ENCODE peak calls at places on chromosomes 3 and 15, in four cellular contexts. V, U, Q and A are unnamed samples. For H3K9me3 and H3K4me1, the result is how much of the 10 kb centered on the place peaks cover.

GRCh38 chr3:14338898-14339458 is 63.4 kb upstream of the SLC6A6 start:
- DNase-seq in V (no peak), Q (no peak), U (no peak), A (no peak)

GRCh38 chr15:31459011-31459748 is 132.5 kb downstream of the KLF13 start:
- DNase-seq in U (peak), Q (no peak), V (no peak), A (no peak)

GRCh38 chr3:179355996-179356395 is 8.5 kb downstream of the MFN1 start:
- DNase-seq in U (no peak), V (no peak), Q (no peak), A (no peak)

GRCh38 chr3:125213946-125214542 is 1.5 kb upstream of the SLC12A8 start:
- DNase-seq in Q (no peak), V (no peak), U (peak), A (peak)

GRCh38 chr15:90871097-90871715 is 2.8 kb downstream of the FURIN start:
- DNase-seq in U (peak), Q (peak), V (no peak), A (no peak)

GRCh38 chr3:24242012-24242698 is 252.5 kb downstream of the THRB start:
- DNase-seq in Q (no peak), U (peak), V (peak), A (peak)

GRCh38 chr3:186464424-186465093 is 79.6 kb downstream of the CRYGS start:
- DNase-seq in V (no peak), U (no peak), Q (no peak), A (no peak)

GRCh38 chr3:22372292-22372949 is 621.4 kb upstream of the ZNF385D start:
- DNase-seq in U (peak), Q (no peak), V (no peak), A (no peak)

GRCh38 chr3:63972196-63972595 is 51.1 kb downstream of the PSMD6 start:
- DNase-seq in Q (no peak), U (peak), V (no peak), A (peak)

GRCh38 chr3:72338082-72338941 is 509.9 kb downstream of the SHQ1 start:
- DNase-seq in U (peak), V (peak), Q (no peak), A (peak)

GRCh38 chr15:87564666-87565065 is 691.9 kb downstream of the NTRK3 start:
- DNase-seq in Q (no peak), V (no peak), U (no peak), A (no peak)

GRCh38 chr15:30062881-30063280 is 19.9 kb upstream of the GOLGA8J start:
- DNase-seq in U (peak), V (no peak), Q (no peak), A (peak)

GRCh38 chr3:107620534-107620933 is 97.8 kb downstream of the BBX start:
- DNase-seq in V (no peak), U (no peak), Q (no peak), A (no peak)

DNA sequence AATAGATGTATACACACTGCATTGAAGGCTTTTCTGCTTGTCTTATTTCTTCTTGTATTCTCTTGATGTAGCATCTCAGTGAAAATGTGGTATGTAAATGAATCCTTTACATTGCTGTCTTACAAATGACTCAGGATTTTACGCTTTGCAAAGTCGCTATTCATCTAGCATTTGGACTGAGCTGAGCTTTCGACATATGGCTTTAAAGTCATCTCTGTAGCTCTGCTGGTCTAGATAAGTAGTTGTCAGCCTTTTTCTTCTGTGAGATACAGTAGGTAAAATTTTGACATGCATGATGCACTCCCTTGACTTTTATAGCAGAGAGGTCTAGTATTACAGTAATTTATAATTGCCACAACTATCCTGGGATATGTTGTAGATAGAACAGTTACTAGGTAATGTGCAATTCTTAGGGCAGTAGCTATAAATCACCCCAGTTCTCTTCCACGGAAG is 16.8 kb downstream of the MEF2A start:
- DNase-seq in U (no peak), V (no peak), Q (no peak), A (no peak)
- H3K9me3 ChIP-seq in U (under half), V (under half), Q (under half), A (under half)

GRCh38 chr3:158104346-158105020 is 1.7 kb downstream of the SHOX2 start:
- DNase-seq in Q (no peak), V (no peak), U (no peak), A (no peak)

GRCh38 chr3:158106773-158107461 is 697 bp upstream of the SHOX2 start:
- DNase-seq in Q (no peak), V (peak), U (peak), A (no peak)

GRCh38 chr3:158105124-158105709 is 1.0 kb downstream of the SHOX2 start:
- DNase-seq in U (peak), Q (no peak), V (no peak), A (no peak)

GRCh38 chr3:158107508-158108095 is 1.4 kb upstream of the SHOX2 start:
- DNase-seq in V (peak), U (no peak), Q (no peak), A (no peak)

GRCh38 chr3:158105710-158106438 is at the start of gene SHOX2:
- DNase-seq in Q (peak), V (no peak), U (peak), A (no peak)
- H3K4me1 ChIP-seq in Q (under half), V (under half), U (under half), A (under half)

GRCh38 chr15:25088261-25088790 is 133.5 kb downstream of the SNRPN start:
- DNase-seq in V (no peak), Q (no peak), U (no peak), A (no peak)
- H3K9me3 ChIP-seq in V (under half), Q (half or more), U (under half), A (under half)

GRCh38 chr15:66752078-66752477 is 50.0 kb downstream of the SMAD6 start:
- DNase-seq in Q (no peak), U (no peak), V (no peak), A (no peak)

GRCh38 chr15:66749841-66750575 is 48.0 kb downstream of the SMAD6 start:
- DNase-seq in Q (no peak), U (peak), V (no peak), A (no peak)

GRCh38 chr15:66750609-66751008 is 48.6 kb downstream of the SMAD6 start:
- DNase-seq in U (no peak), V (no peak), Q (no peak), A (no peak)

GRCh38 chr15:66753687-66754377 is 51.8 kb downstream of the SMAD6 start:
- DNase-seq in Q (no peak), V (no peak), U (no peak), A (no peak)

DNA sequence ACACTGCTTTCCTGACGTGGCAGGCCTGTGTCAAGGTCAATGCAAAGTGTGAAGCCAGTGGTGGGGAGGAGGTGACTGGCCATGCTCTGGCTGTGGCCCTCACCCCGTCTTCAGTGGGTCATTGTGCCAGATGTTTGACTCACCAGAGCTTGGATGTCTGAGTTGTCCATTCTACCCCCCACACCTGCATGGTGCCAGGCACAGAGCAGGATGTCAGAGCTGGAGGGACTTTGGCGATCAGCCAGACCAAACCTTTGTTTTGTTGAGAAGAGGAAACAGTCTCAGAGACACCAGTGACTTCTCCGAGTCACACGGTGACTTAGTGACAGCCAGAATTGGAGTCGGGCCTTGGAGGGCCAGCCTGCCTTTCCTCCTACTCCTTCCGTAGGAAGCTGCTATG is 49.5 kb downstream of the SMAD6 start:
- DNase-seq in V (no peak), Q (no peak), U (peak), A (no peak)
- H3K4me1 ChIP-seq in V (under half), Q (under half), U (half or more), A (under half)

GRCh38 chr15:25179673-25180511 is 225.1 kb downstream of the SNRPN start:
- DNase-seq in U (no peak), V (no peak), Q (peak), A (no peak)

GRCh38 chr15:25176991-25177954 is 222.5 kb downstream of the SNRPN start:
- DNase-seq in Q (peak), U (no peak), V (no peak), A (no peak)

GRCh38 chr15:25178835-25179672 is 224.3 kb downstream of the SNRPN start:
- DNase-seq in Q (peak), U (no peak), V (no peak), A (no peak)

GRCh38 chr15:25176616-25176923 is 221.8 kb downstream of the SNRPN start:
- DNase-seq in Q (peak), V (no peak), U (no peak), A (no peak)

GRCh38 chr15:25177955-25178801 is 223.4 kb downstream of the SNRPN start:
- DNase-seq in U (no peak), V (no peak), Q (peak), A (no peak)
- H3K9me3 ChIP-seq in U (under half), V (under half), Q (under half), A (under half)

DNA sequence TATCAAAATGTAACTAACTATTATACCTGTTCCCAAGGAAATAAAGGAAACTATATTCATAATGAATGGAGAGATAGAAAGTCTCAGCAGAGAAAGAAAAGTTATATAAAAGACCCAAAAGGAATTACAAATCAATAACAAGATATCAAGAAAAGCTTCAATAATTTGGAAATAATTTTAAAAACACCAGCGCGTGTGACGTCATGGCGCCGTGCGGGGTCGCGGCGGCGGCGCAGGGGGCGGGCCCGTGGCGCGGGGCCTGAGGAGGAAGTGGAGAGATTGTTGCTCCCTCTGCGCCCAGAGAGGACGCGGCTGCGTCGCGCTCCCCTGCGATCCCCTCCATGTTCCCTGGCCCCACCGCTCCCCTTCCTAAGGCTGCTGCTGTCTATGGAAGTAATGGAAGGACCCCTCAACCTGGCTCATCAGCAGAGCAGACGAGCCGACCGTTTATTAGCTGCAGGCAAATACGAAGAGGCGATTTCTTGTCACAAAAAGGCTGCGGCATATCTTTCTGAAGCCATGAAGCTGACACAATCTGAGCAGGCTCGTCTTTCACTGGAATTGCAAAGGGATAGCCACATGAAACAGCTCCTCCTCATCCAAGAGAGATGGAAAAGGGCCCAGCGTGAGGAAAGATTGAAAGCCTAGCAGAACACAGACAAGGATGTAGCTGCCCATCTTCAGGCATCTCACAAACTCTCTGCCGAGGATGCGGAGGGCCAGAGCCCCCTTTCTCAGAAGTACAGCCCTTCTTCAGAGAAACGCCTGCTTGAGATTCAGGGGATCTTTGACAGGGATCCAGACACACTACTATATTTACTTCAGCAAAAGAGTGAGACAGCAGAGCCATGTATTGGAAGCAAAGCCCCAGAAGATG is 4.1 kb downstream of the XCR1 start:
- DNase-seq in Q (no peak), U (no peak), V (no peak), A (no peak)
- H3K4me1 ChIP-seq in Q (under half), U (under half), V (under half), A (under half)

GRCh38 chr3:136891934-136892855 is 30.2 kb downstream of the NCK1 start:
- DNase-seq in U (no peak), V (peak), Q (no peak), A (no peak)
- H3K9me3 ChIP-seq in U (under half), V (under half), Q (under half), A (under half)

GRCh38 chr15:101244889-101245668 is 6.8 kb downstream of the CHSY1 start:
- DNase-seq in U (no peak), Q (no peak), V (no peak), A (no peak)
- H3K4me1 ChIP-seq in U (under half), Q (half or more), V (half or more), A (under half)